ENCODE peak calls at places on chromosomes 11 and 22, in six cellular contexts. O, V, Z, B, H and L are unnamed samples.

GRCh38 chr11:114110948-114111347 is 51.4 kb downstream of the ZBTB16 start:
- DNase-seq in O (no peak), B (no peak), Z (peak; percentile 63), V (no peak), H (peak; percentile 32), L (no peak)

GRCh38 chr11:27215471-27216267 is 147.3 kb downstream of the CCDC34 start:
- DNase-seq in V (no peak), Z (no peak), B (peak; percentile 76), O (no peak), H (no peak), L (no peak)

GRCh38 chr11:2666828-2667570 is 32.8 kb downstream of the KCNQ1OT1 start:
- DNase-seq in O (no peak), Z (no peak), V (no peak), H (no peak), B (peak; percentile 32), L (no peak)

GRCh38 chr11:83056204-83056603 is 15.5 kb downstream of the RAB30 start:
- DNase-seq in O (peak; percentile 61), B (no peak), V (no peak), H (no peak), Z (no peak), L (no peak)

GRCh38 chr11:27153136-27153535 is 112.5 kb downstream of the BBOX1 start:
- DNase-seq in H (no peak), V (no peak), O (no peak), B (no peak), Z (no peak), L (no peak)

GRCh38 chr22:32818446-32819115 is 17.1 kb downstream of the TIMP3 start:
- DNase-seq in O (no peak), H (no peak), V (no peak), Z (no peak), B (no peak), L (no peak)

GRCh38 chr11:102640946-102641345 is 15.8 kb upstream of the MMP20 start:
- DNase-seq in B (no peak), O (no peak), H (no peak), Z (no peak), V (no peak), L (no peak)

GRCh38 chr11:8841899-8842298 is 69.1 kb upstream of the AKIP1 start:
- DNase-seq in Z (no peak), V (no peak), B (no peak), H (no peak), O (peak; percentile 8), L (no peak)

GRCh38 chr11:12279672-12280108 is 97.7 kb upstream of the PARVA start:
- DNase-seq in B (no peak), Z (peak; percentile 10), H (no peak), O (no peak), V (no peak), L (no peak)

GRCh38 chr11:94924074-94925031 is 49.0 kb downstream of the CWC15 start:
- DNase-seq in V (no peak), H (no peak), Z (no peak), O (no peak), B (no peak), L (peak; percentile 68)

GRCh38 chr11:126186031-126186698 is 25.3 kb downstream of the RPUSD4 start:
- DNase-seq in H (no peak), Z (peak; percentile 74), B (no peak), O (no peak), V (no peak), L (no peak)

GRCh38 chr11:106424111-106424510 is 346.6 kb downstream of the AASDHPPT start:
- DNase-seq in V (peak; percentile 90), O (peak; percentile 98), H (no peak), Z (no peak), B (no peak), L (no peak)

GRCh38 chr11:7673724-7674434 is 579 bp upstream of the CYB5R2 start:
- DNase-seq in Z (peak; percentile 67), V (peak; percentile 48), H (no peak), B (peak; percentile 72), O (no peak), L (no peak)

GRCh38 chr11:21909145-21909544 is 283.7 kb upstream of the ANO5 start:
- DNase-seq in O (no peak), V (no peak), Z (no peak), B (no peak), H (no peak), L (no peak)

GRCh38 chr11:61555051-61555969 is 25.6 kb downstream of the SYT7 start:
- DNase-seq in O (peak; percentile 44), Z (peak; percentile 40), B (no peak), H (peak; percentile 85), V (peak; percentile 48), L (no peak)

GRCh38 chr22:33400061-33400840 is 342.1 kb upstream of the SYN3 start:
- DNase-seq in O (no peak), H (no peak), V (no peak), B (no peak), Z (no peak), L (no peak)

GRCh38 chr11:61731211-61731955 is 21.1 kb upstream of the MYRF start:
- DNase-seq in V (no peak), O (no peak), H (no peak), Z (no peak), B (no peak), L (no peak)

GRCh38 chr11:76196849-76197248 is 9.5 kb downstream of the WNT11 start:
- DNase-seq in H (no peak), O (no peak), V (no peak), B (no peak), Z (no peak), L (no peak)

GRCh38 chr11:92227233-92227593 is 2.6 kb downstream of the FAT3 start:
- DNase-seq in O (no peak), B (no peak), H (no peak), Z (no peak), V (no peak), L (no peak)

GRCh38 chr11:125372911-125373310 is 123.2 kb downstream of the FEZ1 start:
- DNase-seq in O (no peak), V (no peak), Z (no peak), B (no peak), H (no peak), L (no peak)

GRCh38 chr11:43880640-43881159 is at the start of gene ALKBH3:
- DNase-seq in O (peak; percentile 91), Z (peak; percentile 96), B (peak; percentile 95), V (peak; percentile 97), H (peak; percentile 86), L (peak; percentile 82)

GRCh38 chr22:48357961-48358360 is 1469.7 kb downstream of the BRD1 start:
- DNase-seq in Z (no peak), O (no peak), H (no peak), B (peak; percentile 20), V (no peak), L (no peak)

GRCh38 chr22:48359613-48359965 is 1468.1 kb downstream of the BRD1 start:
- DNase-seq in Z (no peak), O (no peak), B (peak; percentile 40), H (no peak), V (no peak), L (no peak)

GRCh38 chr22:48356731-48357130 is 1470.9 kb downstream of the BRD1 start:
- DNase-seq in Z (no peak), O (no peak), H (no peak), B (no peak), V (no peak), L (no peak)

GRCh38 chr22:48358886-48359612 is 1468.6 kb downstream of the BRD1 start:
- DNase-seq in H (no peak), Z (no peak), O (no peak), V (no peak), B (peak; percentile 56), L (no peak)

GRCh38 chr22:48357196-48357595 is 1470.5 kb downstream of the BRD1 start:
- DNase-seq in V (no peak), B (peak; percentile 48), H (no peak), Z (no peak), O (no peak), L (no peak)
- H3K9me3 ChIP-seq in V (no peaks in the 10 kb centered on the region), B (no peaks in the 10 kb centered on the region), H (no peaks in the 10 kb centered on the region), Z (no peaks in the 10 kb centered on the region), O (no peaks in the 10 kb centered on the region), L (no peaks in the 10 kb centered on the region)

DNA sequence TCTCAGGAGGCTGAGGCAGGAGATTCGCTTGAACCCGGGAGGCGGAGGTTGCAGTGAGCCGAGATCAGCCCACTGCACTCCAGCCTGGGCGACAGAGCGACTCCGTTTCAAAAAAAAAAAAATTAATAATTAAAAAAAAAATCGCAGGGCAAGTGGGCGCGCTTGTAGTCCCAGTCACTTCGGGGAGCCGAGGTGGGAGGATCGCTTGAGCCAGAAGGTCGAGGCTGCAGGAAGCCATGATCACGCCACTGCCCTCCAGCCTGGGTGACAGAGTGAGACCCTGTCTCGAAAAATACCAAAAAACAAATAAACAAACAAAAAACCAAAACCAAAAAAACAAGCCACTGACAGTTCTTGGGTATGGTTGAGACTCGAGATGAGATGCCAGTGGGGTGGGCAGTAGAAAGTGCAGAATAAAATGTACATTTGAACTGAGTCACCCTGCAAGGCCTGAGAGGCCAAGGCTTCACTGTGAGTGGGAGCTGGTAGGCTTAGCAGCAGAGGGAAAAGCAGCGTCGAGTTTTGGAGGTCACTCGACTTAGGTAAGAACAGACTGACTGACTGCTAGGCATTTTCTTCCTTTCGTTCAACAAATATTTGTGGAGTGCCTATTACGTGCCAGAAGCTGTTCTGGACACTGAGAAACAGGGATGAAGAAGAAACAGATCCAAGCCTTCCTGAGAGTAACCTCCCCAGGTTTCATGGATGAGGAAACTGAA is 623 bp upstream of the LDHA start:
- DNase-seq in Z (peak; percentile 28), O (no peak), H (no peak), B (no peak), V (no peak), L (no peak)
- H3K27ac ChIP-seq in Z (peak overlapping the region; percentile 90), O (peak overlapping the region; percentile 82), H (peak overlapping the region; percentile 86), B (peak overlapping the region; percentile 90), V (peak overlapping the region; percentile 97), L (peak overlapping the region; percentile 89)

GRCh38 chr22:49323751-49324415 is 503.8 kb downstream of the BRD1 start:
- DNase-seq in B (peak; percentile 52), V (no peak), O (no peak), H (no peak), Z (no peak), L (no peak)

GRCh38 chr22:49322231-49322630 is 505.4 kb downstream of the BRD1 start:
- DNase-seq in Z (peak; percentile 9), V (no peak), O (no peak), B (peak; percentile 57), H (no peak), L (no peak)

GRCh38 chr22:49324527-49325491 is 502.9 kb downstream of the BRD1 start:
- DNase-seq in H (no peak), O (no peak), B (peak; percentile 51), Z (peak; percentile 8), V (no peak), L (no peak)

GRCh38 chr22:49321477-49322055 is 506.1 kb downstream of the BRD1 start:
- DNase-seq in V (no peak), H (no peak), O (no peak), Z (peak; percentile 7), B (peak; percentile 54), L (no peak)

GRCh38 chr22:49322861-49323622 is 504.6 kb downstream of the BRD1 start:
- DNase-seq in B (peak; percentile 25), V (no peak), Z (no peak), O (no peak), H (no peak), L (no peak)
- H3K27me3 ChIP-seq in B (peaks cover 30% of the 10 kb centered on the region), V (no peaks in the 10 kb centered on the region), Z (no peaks in the 10 kb centered on the region), O (peaks cover 72% of the 10 kb centered on the region), H (peaks cover 13% of the 10 kb centered on the region), L (peaks cover 2% of the 10 kb centered on the region)

DNA sequence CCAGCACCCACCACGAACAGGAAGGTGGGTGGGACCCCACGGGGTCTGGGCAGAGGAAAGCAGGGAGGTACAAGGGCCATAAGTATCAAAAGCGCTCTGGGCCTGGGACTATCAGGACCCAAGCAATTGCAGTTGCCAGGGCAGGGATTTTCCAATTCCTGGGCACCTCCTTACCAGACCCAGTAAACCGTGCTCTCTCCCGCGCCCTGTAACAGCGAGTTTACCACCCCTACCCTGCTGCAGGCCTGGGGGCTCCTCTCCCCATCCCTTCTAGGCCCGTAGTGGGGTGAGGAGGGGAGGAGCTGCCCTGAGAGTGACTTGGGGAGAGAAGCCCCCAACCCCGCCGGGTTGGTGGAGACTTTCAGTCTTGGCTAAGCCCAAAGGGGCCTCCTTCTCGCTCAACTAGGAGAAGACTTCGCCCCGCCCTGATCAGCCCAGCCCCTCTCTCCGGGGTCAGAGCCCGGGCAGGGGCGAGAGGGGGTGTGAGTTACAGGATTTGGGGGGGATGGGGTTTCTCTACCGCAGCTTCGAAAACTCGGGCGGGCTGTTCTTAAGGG is 5.4 kb downstream of the PAX6 start:
- DNase-seq in Z (no peak), H (no peak), B (no peak), O (no peak), V (no peak), L (no peak)
- H3K9me3 ChIP-seq in Z (no peaks in the 10 kb centered on the region), H (no peaks in the 10 kb centered on the region), B (no peaks in the 10 kb centered on the region), O (no peaks in the 10 kb centered on the region), V (no peaks in the 10 kb centered on the region), L (peaks cover 6% of the 10 kb centered on the region)